ENCODE peak calls at places on chromosomes 12 and 14, in four cellular contexts. One of them, this sample, is unnamed.
A peak's percentile ranks its signal among the peaks of the same experiment; 100 is the strongest.

GRCh38 chr12:68268971-68269370 is 15.6 kb upstream of the IL22 start:
- DNase-seq in uterus: no peak
- DNase-seq in astrocyte: no peak
- DNase-seq in NB4: no peak
- DNase-seq in this sample: no peak

GRCh38 chr12:82019533-82019932 is 260.4 kb upstream of the PPFIA2 start:
- DNase-seq in uterus: no peak
- DNase-seq in astrocyte: no peak
- DNase-seq in NB4: peak; percentile 25
- DNase-seq in this sample: peak; percentile 2

GRCh38 chr14:49052516-49052915 is 533.7 kb downstream of the RPS29 start:
- DNase-seq in uterus: no peak
- DNase-seq in astrocyte: peak; percentile 63
- DNase-seq in NB4: no peak
- DNase-seq in this sample: no peak

GRCh38 chr14:100388137-100389050 is 65.3 kb downstream of the SLC25A47 start:
- DNase-seq in uterus: no peak
- DNase-seq in astrocyte: no peak
- DNase-seq in NB4: no peak
- DNase-seq in this sample: no peak

GRCh38 chr12:103840399-103840880 is 594 bp downstream of the NT5DC3 start:
- DNase-seq in uterus: peak; percentile 50
- DNase-seq in astrocyte: peak; percentile 11
- DNase-seq in NB4: peak; percentile 67
- DNase-seq in this sample: peak; percentile 40

GRCh38 chr12:123524378-123524777 is 9.1 kb downstream of the RILPL1 start:
- DNase-seq in uterus: no peak
- DNase-seq in astrocyte: no peak
- DNase-seq in NB4: no peak
- DNase-seq in this sample: no peak

GRCh38 chr14:76919811-76920571 is 93.8 kb downstream of the LRRC74A start:
- DNase-seq in uterus: peak; percentile 49
- DNase-seq in astrocyte: peak; percentile 88
- DNase-seq in NB4: peak; percentile 30
- DNase-seq in this sample: no peak

GRCh38 chr12:49945394-49946080 is 5.0 kb upstream of the AQP2 start:
- DNase-seq in uterus: peak; percentile 88
- DNase-seq in astrocyte: peak; percentile 49
- DNase-seq in NB4: peak; percentile 93
- DNase-seq in this sample: peak; percentile 81

GRCh38 chr12:121705514-121705913 is 7.0 kb upstream of the TMEM120B start:
- DNase-seq in uterus: no peak
- DNase-seq in astrocyte: no peak
- DNase-seq in NB4: no peak
- DNase-seq in this sample: no peak

GRCh38 chr12:70664463-70664862 is 27.2 kb upstream of the PTPRB start:
- DNase-seq in uterus: no peak
- DNase-seq in astrocyte: peak; percentile 75
- DNase-seq in NB4: no peak
- DNase-seq in this sample: no peak

GRCh38 chr12:100566887-100567637 is 6.4 kb upstream of the GAS2L3 start:
- DNase-seq in uterus: no peak
- DNase-seq in astrocyte: peak; percentile 15
- DNase-seq in NB4: peak; percentile 13
- DNase-seq in this sample: peak; percentile 66

GRCh38 chr14:75088566-75089373 is 19.3 kb downstream of the ZC2HC1C start:
- DNase-seq in uterus: no peak
- DNase-seq in astrocyte: peak; percentile 23
- DNase-seq in NB4: peak; percentile 62
- DNase-seq in this sample: peak; percentile 43

GRCh38 chr12:88624911-88625310 is 44.6 kb upstream of the KITLG start:
- DNase-seq in uterus: no peak
- DNase-seq in astrocyte: peak; percentile 80
- DNase-seq in NB4: no peak
- DNase-seq in this sample: no peak

GRCh38 chr14:91867316-91867988 is at the start of gene TC2N:
- DNase-seq in uterus: no peak
- DNase-seq in astrocyte: no peak
- DNase-seq in NB4: peak; percentile 14
- DNase-seq in this sample: peak; percentile 69

GRCh38 chr12:106673151-106673550 is 90.3 kb downstream of the RFX4 start:
- DNase-seq in uterus: no peak
- DNase-seq in astrocyte: no peak
- DNase-seq in NB4: peak; percentile 28
- DNase-seq in this sample: peak; percentile 25

GRCh38 chr14:92719890-92720323 is 28.5 kb downstream of the LGMN start:
- DNase-seq in uterus: no peak
- DNase-seq in astrocyte: no peak
- DNase-seq in NB4: no peak
- DNase-seq in this sample: no peak

GRCh38 chr14:74571901-74572828 is 39.9 kb downstream of the LTBP2 start:
- DNase-seq in uterus: peak; percentile 55
- DNase-seq in astrocyte: peak; percentile 100
- DNase-seq in NB4: peak; percentile 54
- DNase-seq in this sample: no peak

GRCh38 chr12:23980826-23981225 is 31.4 kb upstream of the SOX5 start:
- DNase-seq in uterus: no peak
- DNase-seq in astrocyte: no peak
- DNase-seq in NB4: no peak
- DNase-seq in this sample: no peak

GRCh38 chr12:47412837-47413236 is 293.0 kb downstream of the RPAP3 start:
- DNase-seq in uterus: no peak
- DNase-seq in astrocyte: no peak
- DNase-seq in NB4: no peak
- DNase-seq in this sample: no peak

GRCh38 chr14:35085441-35085840 is 36.3 kb downstream of the PPP2R3C start:
- DNase-seq in uterus: no peak
- DNase-seq in astrocyte: no peak
- DNase-seq in NB4: no peak
- DNase-seq in this sample: no peak

GRCh38 chr12:32419520-32419960 is 20.2 kb downstream of the FGD4 start:
- DNase-seq in uterus: no peak
- DNase-seq in astrocyte: peak; percentile 38
- DNase-seq in NB4: peak; percentile 49
- DNase-seq in this sample: peak; percentile 20

GRCh38 chr14:60594077-60594476 is 55.2 kb downstream of the SIX1 start:
- DNase-seq in uterus: no peak
- DNase-seq in astrocyte: no peak
- DNase-seq in NB4: no peak
- DNase-seq in this sample: no peak

GRCh38 chr14:89121961-89122675 is 294.9 kb downstream of the FOXN3 start:
- DNase-seq in uterus: no peak
- DNase-seq in astrocyte: no peak
- DNase-seq in NB4: no peak
- DNase-seq in this sample: no peak

DNA sequence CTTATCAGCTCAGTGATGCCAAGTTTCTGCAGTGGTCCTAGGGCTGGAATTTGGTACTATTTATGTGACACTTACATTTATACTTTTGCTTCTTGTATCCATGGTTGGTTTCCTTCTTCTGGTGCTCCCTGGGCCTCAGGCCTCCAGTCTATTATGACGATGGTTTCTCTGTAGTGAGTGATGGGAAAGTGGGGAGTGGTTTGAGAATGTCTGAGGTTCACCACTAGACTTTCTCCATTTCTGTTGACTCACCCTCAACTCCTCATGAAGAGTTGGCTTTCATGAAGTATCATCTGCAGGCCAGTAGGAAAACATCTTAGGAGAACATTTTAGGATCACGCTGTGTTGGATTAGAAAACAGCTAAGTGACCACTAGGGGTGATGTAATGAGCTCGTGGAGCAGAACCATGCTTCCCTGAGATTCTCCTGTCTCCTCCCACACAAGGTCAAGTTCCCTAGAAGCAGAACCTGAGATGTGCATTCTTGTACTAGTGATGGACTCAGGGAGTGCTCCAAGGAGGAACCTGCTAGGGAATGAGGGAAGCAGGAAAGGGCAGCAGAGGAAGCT is 32.1 kb downstream of the RPH3A start:
- DNase-seq in uterus: no peak
- DNase-seq in astrocyte: no peak
- DNase-seq in NB4: no peak
- DNase-seq in this sample: no peak
- TF ChIP-seq CTCF in uterus: no peak
- TF ChIP-seq CTCF in astrocyte: peak; percentile 5
- TF ChIP-seq CTCF in NB4: peak; percentile 22
- TF ChIP-seq CTCF in this sample: no peak

GRCh38 chr14:54048736-54049135 is 92.1 kb upstream of the BMP4 start:
- DNase-seq in uterus: no peak
- DNase-seq in astrocyte: no peak
- DNase-seq in NB4: no peak
- DNase-seq in this sample: no peak
- H3K4me3 ChIP-seq in uterus: no peak overlapping the region
- H3K4me3 ChIP-seq in astrocyte: no peak overlapping the region
- H3K4me3 ChIP-seq in NB4: no peak overlapping the region
- H3K4me3 ChIP-seq in this sample: no peak overlapping the region

DNA sequence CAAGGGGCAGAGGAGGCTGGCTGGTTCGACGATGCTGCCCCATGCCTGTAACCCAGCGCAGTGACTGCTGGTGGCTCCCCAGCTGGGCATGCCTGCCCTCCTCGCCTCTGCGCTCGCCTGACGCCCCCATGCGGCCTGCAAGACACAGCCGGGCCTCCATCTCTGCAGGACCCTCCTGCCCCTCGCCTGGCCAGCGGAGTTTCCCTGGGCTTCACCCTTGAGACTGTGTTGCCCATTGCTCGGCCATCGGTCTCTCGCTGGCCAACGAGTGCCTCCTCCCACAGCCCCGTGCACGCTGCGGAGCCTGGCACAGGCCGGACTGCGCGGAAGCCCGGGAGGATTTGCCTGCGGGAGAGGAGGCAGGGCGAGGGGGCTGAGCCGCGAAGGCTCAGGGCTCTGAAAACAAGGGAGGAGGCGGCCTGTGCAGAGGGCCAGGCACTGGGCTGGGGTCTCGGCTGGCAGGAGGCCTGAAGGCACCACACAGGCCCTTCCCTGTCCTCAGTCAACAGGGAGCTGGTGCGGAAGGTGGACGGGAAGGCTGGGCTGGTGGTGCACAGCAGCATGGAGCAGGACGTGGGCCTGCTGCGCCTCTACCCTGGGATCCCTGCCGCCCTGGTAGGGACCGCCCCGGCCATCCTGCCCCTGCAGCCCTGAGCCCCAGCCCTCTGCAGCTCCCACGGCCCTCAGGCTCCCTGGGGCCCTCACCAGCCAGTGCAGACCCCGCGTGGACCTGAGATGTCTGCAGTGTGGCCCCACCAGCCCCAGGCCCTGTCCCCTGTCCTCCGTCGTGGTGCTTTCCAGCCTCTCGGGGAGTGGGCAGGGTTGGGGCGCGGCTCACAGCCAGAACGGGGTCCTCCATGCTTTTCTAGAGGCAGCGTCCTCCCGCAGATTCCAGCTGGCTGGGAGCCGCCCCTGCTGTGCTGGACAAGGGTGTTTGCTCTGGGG is 17.8 kb downstream of the ASPG start:
- DNase-seq in uterus: no peak
- DNase-seq in astrocyte: no peak
- DNase-seq in NB4: no peak
- DNase-seq in this sample: no peak
- TF ChIP-seq CTCF in uterus: no peak
- TF ChIP-seq CTCF in astrocyte: no peak
- TF ChIP-seq CTCF in NB4: no peak
- TF ChIP-seq CTCF in this sample: no peak

DNA sequence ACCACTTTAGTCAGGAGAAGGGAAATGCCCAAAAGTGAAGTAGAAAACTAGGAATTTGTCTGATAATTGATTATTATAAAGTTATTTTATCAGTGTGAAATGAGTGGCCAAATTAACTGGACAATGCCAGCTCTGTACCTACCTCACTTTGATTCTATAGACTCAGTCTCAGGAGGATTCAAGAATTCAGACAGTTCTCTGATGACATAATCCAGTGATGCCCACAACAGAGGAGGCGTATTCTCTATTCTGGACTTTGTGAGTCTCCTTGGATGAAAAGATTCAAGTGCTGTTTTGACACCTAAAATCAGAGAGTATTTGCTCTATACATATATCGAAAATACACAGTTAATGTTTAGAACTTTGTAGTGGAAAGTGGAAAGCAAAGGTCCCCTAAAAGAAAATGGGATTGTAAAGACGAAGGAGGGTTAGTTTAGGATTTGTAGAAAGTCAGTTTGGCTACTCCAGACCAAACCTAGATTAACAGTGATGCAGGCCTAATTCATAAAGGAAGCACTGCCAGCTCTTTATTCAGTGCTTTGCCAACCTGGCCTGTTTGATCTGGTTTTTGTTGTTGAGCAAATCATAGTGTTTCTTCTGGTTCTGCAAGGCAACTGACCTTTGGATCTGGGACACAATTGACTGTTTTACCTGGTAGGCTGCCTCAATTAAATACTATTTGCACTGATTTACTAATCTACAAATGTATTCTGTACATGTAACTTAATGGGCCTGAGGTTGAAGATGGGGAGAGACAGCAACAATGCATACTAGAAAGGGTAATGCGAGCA is 67.4 kb downstream of the DAD1 start:
- DNase-seq in uterus: no peak
- DNase-seq in astrocyte: no peak
- DNase-seq in NB4: no peak
- DNase-seq in this sample: no peak
- H3K4me3 ChIP-seq in uterus: no peak overlapping the region
- H3K4me3 ChIP-seq in astrocyte: no peak overlapping the region
- H3K4me3 ChIP-seq in NB4: no peak overlapping the region
- H3K4me3 ChIP-seq in this sample: no peak overlapping the region

DNA sequence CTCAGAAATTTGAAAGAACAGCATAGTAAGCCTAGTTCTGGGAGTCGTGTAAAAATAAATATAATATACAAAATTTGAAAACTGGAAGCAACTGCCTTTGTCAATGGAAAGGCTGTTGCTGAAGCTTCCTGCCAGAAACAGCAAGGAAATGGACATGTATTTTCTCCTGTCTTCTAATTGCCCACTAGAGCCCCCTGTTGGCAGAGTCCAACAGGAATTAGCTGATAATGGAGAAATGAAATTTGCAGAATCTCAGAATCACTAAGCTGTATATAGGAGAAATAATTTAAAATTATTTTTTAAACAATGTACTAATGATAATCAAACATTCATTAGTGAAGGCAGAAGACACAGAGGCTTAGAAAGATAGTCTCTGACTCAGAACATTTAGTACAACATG is 414.8 kb downstream of the SLC6A15 start:
- DNase-seq in uterus: no peak
- DNase-seq in astrocyte: no peak
- DNase-seq in NB4: peak; percentile 37
- DNase-seq in this sample: peak; percentile 29
- TF ChIP-seq CTCF in uterus: no peak
- TF ChIP-seq CTCF in astrocyte: no peak
- TF ChIP-seq CTCF in NB4: peak; percentile 60
- TF ChIP-seq CTCF in this sample: peak; percentile 51

This sample was measured in GM12865.